ENCODE peak calls at places on chromosomes 11 and 22, in six cellular contexts. L, W, V, K, B and H are unnamed samples.

GRCh38 chr11:26028294-26028954 is 303.5 kb upstream of the ANO3 start:
- DNase-seq in W (no peak), B (peak), L (no peak), K (no peak), V (no peak), H (no peak)

GRCh38 chr22:22767876-22768602 is 119.6 kb upstream of the IGLL5 start:
- DNase-seq in W (no peak), V (no peak), K (no peak), L (no peak), B (no peak), H (no peak)

GRCh38 chr11:100673063-100673462 is 14.0 kb upstream of the ARHGAP42 start:
- DNase-seq in V (no peak), W (no peak), B (no peak), L (no peak), K (no peak), H (no peak)

GRCh38 chr11:10381730-10382129 is 73.3 kb upstream of the AMPD3 start:
- DNase-seq in B (no peak), V (no peak), K (no peak), L (no peak), W (no peak), H (no peak)

GRCh38 chr11:19237813-19238212 is 2.9 kb downstream of the E2F8 start:
- DNase-seq in W (no peak), V (no peak), K (no peak), B (no peak), L (no peak), H (no peak)

GRCh38 chr11:34585870-34586654 is 34.8 kb upstream of the EHF start:
- DNase-seq in W (no peak), K (peak), B (peak), V (no peak), L (no peak), H (peak)

GRCh38 chr11:73187854-73188253 is 30.2 kb upstream of the P2RY2 start:
- DNase-seq in B (no peak), K (no peak), W (no peak), V (no peak), L (no peak), H (no peak)

GRCh38 chr22:28810839-28811491 is 10.6 kb upstream of the XBP1 start:
- DNase-seq in W (no peak), K (no peak), L (no peak), B (no peak), V (no peak), H (no peak)

GRCh38 chr11:127255239-127255638 is 254.7 kb upstream of the KIRREL3 start:
- DNase-seq in V (no peak), L (no peak), W (no peak), B (no peak), K (no peak), H (no peak)

GRCh38 chr22:37334859-37335818 is 52.8 kb downstream of the CYTH4 start:
- DNase-seq in V (no peak), L (no peak), K (no peak), B (no peak), W (no peak), H (no peak)

GRCh38 chr22:49930128-49930527 is 11.7 kb downstream of the CRELD2 start:
- DNase-seq in L (no peak), B (no peak), K (no peak), W (no peak), V (no peak), H (no peak)

GRCh38 chr11:134740590-134741342 is 328.7 kb upstream of the B3GAT1 start:
- DNase-seq in V (no peak), L (no peak), B (no peak), W (no peak), K (no peak), H (no peak)

GRCh38 chr11:126197277-126197939 is 14.0 kb downstream of the RPUSD4 start:
- DNase-seq in K (no peak), L (no peak), V (no peak), B (peak), W (no peak), H (no peak)

GRCh38 chr11:66904981-66905521 is 48.2 kb downstream of the LRFN4 start:
- DNase-seq in V (no peak), K (no peak), L (no peak), B (no peak), W (no peak), H (no peak)

GRCh38 chr11:9563196-9563730 is 10.2 kb upstream of the WEE1 start:
- DNase-seq in V (no peak), W (no peak), K (no peak), L (no peak), B (no peak), H (no peak)

GRCh38 chr11:15095736-15096228 is 18.9 kb upstream of the INSC start:
- DNase-seq in V (no peak), K (no peak), B (no peak), L (no peak), W (no peak), H (no peak)

GRCh38 chr11:85123752-85124231 is 503.4 kb downstream of the DLG2 start:
- DNase-seq in W (no peak), B (peak), V (no peak), K (no peak), L (no peak), H (no peak)

GRCh38 chr11:116885951-116886629 is 48.7 kb upstream of the APOA1 start:
- DNase-seq in W (no peak), V (no peak), B (no peak), L (no peak), K (no peak), H (no peak)

GRCh38 chr22:35601743-35602633 is 15.1 kb downstream of the MB start:
- DNase-seq in W (no peak), B (peak), V (no peak), K (no peak), L (no peak), H (no peak)

GRCh38 chr11:35267504-35267903 is 128.5 kb downstream of the CD44 start:
- DNase-seq in L (no peak), V (no peak), B (no peak), K (no peak), W (no peak), H (no peak)

GRCh38 chr11:46117842-46118241 is 3.4 kb downstream of the PHF21A start:
- DNase-seq in B (no peak), W (no peak), L (no peak), V (no peak), K (no peak), H (no peak)

GRCh38 chr11:131137046-131137445 is 220.8 kb upstream of the SNX19 start:
- DNase-seq in B (no peak), V (no peak), L (no peak), W (no peak), K (no peak), H (no peak)

GRCh38 chr11:83464181-83464580 is 178.0 kb upstream of the CCDC90B start:
- DNase-seq in V (no peak), K (no peak), W (peak), L (no peak), B (no peak), H (no peak)

GRCh38 chr11:198236-198806 is 5.4 kb downstream of the SCGB1C1 start:
- DNase-seq in V (peak), K (no peak), L (no peak), B (no peak), W (no peak), H (no peak)

GRCh38 chr11:45390407-45390806 is 104.3 kb upstream of the SYT13 start:
- DNase-seq in W (no peak), K (no peak), L (no peak), B (no peak), V (no peak), H (no peak)

GRCh38 chr11:18394928-18395734 is 768 bp downstream of the LDHA start:
- DNase-seq in V (peak), W (no peak), B (no peak), L (no peak), K (peak), H (peak)

GRCh38 chr22:27662359-27663030 is 139.1 kb downstream of the MN1 start:
- DNase-seq in L (no peak), B (peak), V (peak), K (no peak), W (no peak), H (no peak)

GRCh38 chr11:124749920-124750319 is 2.1 kb downstream of the VSIG2 start:
- DNase-seq in W (no peak), V (no peak), K (no peak), B (no peak), L (no peak), H (no peak)

GRCh38 chr11:6606471-6607189 is 3.1 kb downstream of the ILK start:
- DNase-seq in B (peak), W (no peak), L (no peak), V (peak), K (peak), H (peak)

GRCh38 chr11:35875466-35875865 is 68.4 kb upstream of the LDLRAD3 start:
- DNase-seq in L (no peak), W (no peak), K (no peak), V (no peak), B (no peak), H (no peak)

GRCh38 chr11:18700872-18701271 is 2.3 kb downstream of the TMEM86A start:
- DNase-seq in B (no peak), K (no peak), W (no peak), L (no peak), V (no peak), H (no peak)

GRCh38 chr11:84819561-84819960 is 807.6 kb downstream of the DLG2 start:
- DNase-seq in V (peak), K (peak), W (no peak), L (no peak), B (no peak), H (no peak)

GRCh38 chr22:45584121-45584570 is 81.5 kb downstream of the FBLN1 start:
- DNase-seq in L (no peak), B (no peak), K (no peak), W (no peak), V (no peak), H (no peak)

GRCh38 chr11:121763526-121763925 is 310.8 kb upstream of the SORL1-AS1 start:
- DNase-seq in L (no peak), V (no peak), K (no peak), B (no peak), W (no peak), H (no peak)

GRCh38 chr11:95566151-95566670 is 223.4 kb downstream of the FAM76B start:
- DNase-seq in W (no peak), V (no peak), K (no peak), L (no peak), B (no peak), H (no peak)

GRCh38 chr11:19345848-19346681 is 105.3 kb upstream of the E2F8 start:
- DNase-seq in K (peak), V (no peak), B (no peak), W (peak), L (no peak), H (peak)

GRCh38 chr11:30357872-30358271 is 35.0 kb downstream of the ARL14EP start:
- DNase-seq in B (no peak), K (no peak), V (no peak), W (no peak), L (no peak), H (no peak)

GRCh38 chr11:46357483-46357936 is 10.2 kb downstream of the DGKZ start:
- DNase-seq in K (no peak), L (no peak), V (no peak), B (no peak), W (no peak), H (no peak)

GRCh38 chr11:12995211-12995610 is 13.9 kb upstream of the RASSF10 start:
- DNase-seq in V (peak), W (no peak), L (no peak), K (no peak), B (no peak), H (no peak)